ENCODE peak calls at places on chromosomes 6 and 20, in eight cellular contexts. P is GM23338, R is sigmoid colon, G is breast epithelium, Q is spleen, V is HepG2, E is HCT116, D is upper lobe of left lung. F is an unnamed sample.

GRCh38 chr20:46705378-46705729 is 4.1 kb upstream of the SLC2A10 start:
- DNase-seq in D (no peak), P (no peak), E (no peak), R (no peak), V (no peak), Q (no peak), G (no peak), F (no peak)

GRCh38 chr20:57388953-57389694 is 2.1 kb upstream of the RBM38 start:
- DNase-seq in R (peak; percentile 92), V (peak; percentile 56), G (no peak), Q (peak; percentile 95), P (peak; percentile 80), D (peak; percentile 97), E (peak; percentile 26), F (peak; percentile 90)

GRCh38 chr6:7819641-7820040 is 90.9 kb downstream of the TXNDC5 start:
- DNase-seq in V (no peak), E (no peak), G (no peak), Q (no peak), D (no peak), R (no peak), P (no peak), F (no peak)

GRCh38 chr6:113873043-113873667 is 16.0 kb downstream of the MARCKS start:
- DNase-seq in D (no peak), Q (peak; percentile 86), P (peak; percentile 28), V (peak; percentile 88), G (no peak), E (no peak), R (peak; percentile 73), F (peak; percentile 88)

GRCh38 chr6:135251964-135252429 is 70.9 kb downstream of the MYB start:
- DNase-seq in R (no peak), Q (no peak), P (no peak), D (no peak), E (no peak), V (peak; percentile 83), G (no peak), F (peak; percentile 18)

GRCh38 chr6:31396422-31397152 is 6.8 kb upstream of the MICA start:
- DNase-seq in P (peak; percentile 84), E (peak; percentile 75), V (peak; percentile 68), D (no peak), G (peak; percentile 87), R (peak; percentile 90), Q (peak; percentile 93), F (peak; percentile 92)

GRCh38 chr20:41398408-41398807 is 31.8 kb upstream of the EMILIN3 start:
- DNase-seq in V (no peak), P (no peak), G (no peak), Q (no peak), D (no peak), E (no peak), R (peak; percentile 85), F (peak; percentile 43)

GRCh38 chr20:63846128-63846771 is 15.0 kb upstream of the ABHD16B start:
- DNase-seq in V (peak; percentile 75), R (no peak), Q (peak; percentile 85), P (peak; percentile 89), D (peak; percentile 80), E (no peak), G (no peak), F (no peak)

GRCh38 chr6:26223213-26223612 is 136.0 kb downstream of the HFE start:
- DNase-seq in Q (no peak), P (no peak), D (no peak), V (no peak), E (no peak), G (no peak), R (no peak), F (no peak)

GRCh38 chr6:133099573-133099972 is 141.6 kb upstream of the EYA4 start:
- DNase-seq in E (peak; percentile 83), G (no peak), Q (no peak), R (no peak), D (no peak), V (peak; percentile 93), P (peak; percentile 63), F (no peak)

GRCh38 chr20:50274570-50275430 is 84.2 kb downstream of the CEBPB start:
- DNase-seq in V (peak; percentile 85), Q (peak; percentile 96), G (no peak), E (no peak), R (peak; percentile 88), P (no peak), D (peak; percentile 91), F (peak; percentile 55)

GRCh38 chr6:11796819-11797218 is 18.2 kb upstream of the ADTRP start:
- DNase-seq in P (no peak), R (no peak), G (no peak), E (no peak), D (no peak), Q (no peak), V (no peak), F (no peak)

GRCh38 chr20:3659492-3660261 is 3.5 kb downstream of the GFRA4 start:
- DNase-seq in Q (no peak), G (no peak), P (no peak), D (no peak), V (no peak), E (no peak), R (peak; percentile 46), F (no peak)

GRCh38 chr20:24995741-24996448 is 3.3 kb upstream of the APMAP start:
- DNase-seq in P (no peak), V (no peak), E (no peak), Q (peak; percentile 68), G (peak; percentile 36), D (no peak), R (peak; percentile 68), F (no peak)

GRCh38 chr20:24993337-24994185 is 1.0 kb upstream of the APMAP start:
- DNase-seq in P (no peak), D (no peak), E (no peak), Q (no peak), R (peak; percentile 17), V (peak; percentile 57), G (no peak), F (no peak)

GRCh38 chr20:24996449-24997195 is 4.1 kb upstream of the APMAP start:
- DNase-seq in D (no peak), G (peak; percentile 33), Q (peak; percentile 38), V (no peak), R (peak; percentile 44), P (no peak), E (no peak), F (no peak)

GRCh38 chr20:24994186-24994465 is 1.6 kb upstream of the APMAP start:
- DNase-seq in E (no peak), Q (no peak), D (no peak), G (no peak), R (no peak), V (no peak), P (no peak), F (no peak)

GRCh38 chr20:24994470-24995368 is 2.2 kb upstream of the APMAP start:
- DNase-seq in R (peak; percentile 95), G (peak; percentile 78), P (peak; percentile 89), Q (peak; percentile 89), D (no peak), V (peak; percentile 85), E (peak; percentile 55), F (peak; percentile 85)
- TF ChIP-seq POLR2AphosphoS5 in R (peak; percentile 56), G (peak; percentile 71), P (no peak), Q (no peak), D (no peak), V (no peak), E (no peak), F (peak; percentile 63)

GRCh38 chr20:25364879-25365699 is 25.5 kb downstream of the ABHD12 start:
- DNase-seq in D (no peak), V (no peak), Q (no peak), R (no peak), E (no peak), G (no peak), P (no peak), F (no peak)

GRCh38 chr20:25364180-25364788 is 26.4 kb downstream of the ABHD12 start:
- DNase-seq in R (no peak), Q (no peak), E (no peak), P (no peak), G (no peak), D (no peak), V (no peak), F (no peak)

GRCh38 chr20:25361287-25361683 is 29.4 kb downstream of the ABHD12 start:
- DNase-seq in D (no peak), Q (no peak), R (no peak), P (no peak), G (no peak), V (peak; percentile 33), E (no peak), F (no peak)

GRCh38 chr20:25356294-25356933 is 34.2 kb downstream of the ABHD12 start:
- DNase-seq in P (peak; percentile 80), V (no peak), R (no peak), G (no peak), E (no peak), Q (no peak), D (no peak), F (no peak)

DNA sequence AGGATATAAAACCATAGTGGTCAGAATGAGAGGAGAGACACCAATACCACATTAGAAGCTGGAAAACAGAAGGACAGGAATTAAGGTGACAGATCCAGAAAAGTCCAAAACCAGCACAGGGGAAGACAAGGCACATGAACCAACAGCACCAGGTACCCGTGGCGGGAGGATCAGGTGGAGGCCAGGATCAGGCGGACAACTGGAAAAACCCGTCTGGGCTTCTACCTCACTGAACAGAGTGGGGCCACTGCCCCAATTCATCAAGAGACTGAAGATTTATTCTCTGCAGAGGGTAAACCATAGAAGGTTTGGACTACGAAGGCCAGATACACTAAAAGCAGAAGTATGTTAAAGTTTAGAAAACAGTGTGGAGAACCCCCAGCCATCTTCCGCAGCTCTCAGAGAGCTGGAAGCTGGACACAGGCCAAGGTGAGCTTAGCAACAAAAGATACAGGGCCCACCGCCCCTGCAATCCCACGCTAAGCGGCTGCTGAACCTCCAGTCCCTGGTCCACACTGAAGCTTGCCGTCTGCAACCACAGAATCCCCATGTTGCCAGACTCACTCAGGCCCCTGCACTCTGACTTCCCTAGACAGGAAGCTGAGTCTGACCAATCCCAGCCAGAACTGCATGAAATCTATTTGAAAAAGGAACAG is 29.9 kb downstream of the ABHD12 start:
- DNase-seq in R (no peak), P (no peak), E (no peak), Q (no peak), V (no peak), G (no peak), D (no peak), F (no peak)
- H3K27ac ChIP-seq in R (peak overlapping the region; percentile 6), P (peak overlapping the region; percentile 5), E (no peak overlapping the region), Q (no peak overlapping the region), V (no peak overlapping the region), G (no peak overlapping the region), D (no peak overlapping the region), F (no peak overlapping the region)

GRCh38 chr6:142400495-142400894 is 98.7 kb downstream of the ADGRG6 start:
- DNase-seq in R (no peak), E (no peak), Q (no peak), D (no peak), V (no peak), P (peak; percentile 30), G (no peak), F (no peak)
- TF ChIP-seq POLR2AphosphoS5 in R (no peak), E (no peak), Q (no peak), D (no peak), V (no peak), P (no peak), G (no peak), F (no peak)

DNA sequence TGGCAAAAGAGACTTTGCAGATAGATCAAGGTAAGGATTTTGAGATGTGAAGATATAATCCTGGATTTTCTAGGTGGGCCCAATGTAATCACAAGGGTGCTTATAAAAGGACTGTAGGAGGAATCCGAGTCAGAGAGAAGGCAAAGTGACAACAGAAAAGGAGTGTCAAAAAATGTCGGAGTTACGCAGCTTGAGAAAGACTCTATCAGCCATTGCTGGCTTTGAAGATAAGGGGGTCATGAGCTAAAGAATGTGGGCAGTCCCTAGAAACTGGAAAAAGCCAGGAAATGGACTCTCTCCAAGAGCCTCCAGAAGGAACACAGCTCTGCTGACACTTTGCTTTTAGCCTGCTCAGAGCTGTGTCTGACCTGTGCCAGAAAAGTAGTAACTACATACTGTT is 8.7 kb upstream of the RWDD1 start:
- DNase-seq in P (no peak), V (no peak), E (no peak), D (no peak), R (no peak), G (no peak), Q (no peak), F (no peak)
- H3K27ac ChIP-seq in P (no peak overlapping the region), V (no peak overlapping the region), E (no peak overlapping the region), D (no peak overlapping the region), R (no peak overlapping the region), G (no peak overlapping the region), Q (no peak overlapping the region), F (no peak overlapping the region)

F was measured in transverse colon.